ENCODE peak calls at places on chromosomes 1 and 21, in five cellular contexts. L, G, Y, P and S are unnamed samples.

GRCh38 chr1:79215311-79215710 is 208.8 kb upstream of the ADGRL4 start:
- DNase-seq in G (no peak), L (no peak), Y (no peak), P (no peak), S (no peak)

GRCh38 chr1:234973426-234974250 is 155.0 kb downstream of the TOMM20 start:
- DNase-seq in L (no peak), G (no peak), Y (no peak), P (no peak), S (no peak)

GRCh38 chr21:45050786-45051489 is 23.4 kb upstream of the ADARB1 start:
- DNase-seq in G (no peak), P (no peak), Y (no peak), L (no peak), S (no peak)

GRCh38 chr1:227788279-227789041 is 27.0 kb upstream of the PRSS38 start:
- DNase-seq in L (no peak), G (no peak), Y (peak), P (no peak), S (no peak)

GRCh38 chr1:46137901-46138300 is 5.5 kb upstream of the PIK3R3 start:
- DNase-seq in G (no peak), Y (no peak), P (no peak), L (no peak), S (no peak)

GRCh38 chr1:5707566-5708178 is 284.6 kb downstream of the NPHP4 start:
- DNase-seq in P (no peak), G (no peak), Y (no peak), L (no peak), S (no peak)

GRCh38 chr1:171872430-171872829 is 31.1 kb downstream of the DNM3 start:
- DNase-seq in L (no peak), G (no peak), P (no peak), Y (no peak), S (no peak)

GRCh38 chr1:151356668-151357067 is 9.6 kb upstream of the RFX5 start:
- DNase-seq in L (no peak), Y (no peak), G (no peak), P (no peak), S (no peak)

GRCh38 chr1:197572169-197572568 is 203.1 kb downstream of the DENND1B start:
- DNase-seq in G (no peak), L (no peak), P (no peak), Y (no peak), S (no peak)

GRCh38 chr1:54577612-54578011 is 29.6 kb downstream of the ACOT11 start:
- DNase-seq in Y (no peak), G (peak), P (peak), L (no peak), S (peak)

GRCh38 chr1:168408531-168409242 is 128.0 kb downstream of the TBX19 start:
- DNase-seq in L (no peak), G (no peak), Y (no peak), P (no peak), S (no peak)

GRCh38 chr1:202411421-202411820 is 62.9 kb downstream of the PPP1R12B start:
- DNase-seq in P (no peak), L (no peak), G (no peak), Y (no peak), S (no peak)

GRCh38 chr1:240965581-240966091 is 353.7 kb upstream of the GREM2 start:
- DNase-seq in Y (no peak), G (no peak), P (no peak), L (no peak), S (no peak)

GRCh38 chr1:183598386-183598785 is 8.1 kb upstream of the NCF2 start:
- DNase-seq in P (no peak), L (no peak), G (no peak), Y (no peak), S (no peak)

GRCh38 chr1:159913451-159914192 is 11.7 kb downstream of the TAGLN2 start:
- DNase-seq in P (no peak), G (no peak), L (no peak), Y (no peak), S (no peak)

GRCh38 chr1:42177551-42177981 is 13.0 kb upstream of the GUCA2A start:
- DNase-seq in P (no peak), L (no peak), G (no peak), Y (no peak), S (no peak)

GRCh38 chr1:202133016-202133415 is 10.3 kb downstream of the GPR37L1 start:
- DNase-seq in P (no peak), L (no peak), G (no peak), Y (no peak), S (no peak)

GRCh38 chr1:25022361-25023189 is 92.5 kb upstream of the RUNX3 start:
- DNase-seq in L (no peak), Y (no peak), G (no peak), P (peak), S (peak)

GRCh38 chr21:15468368-15468767 is 261.4 kb upstream of the USP25 start:
- DNase-seq in P (no peak), L (no peak), Y (no peak), G (no peak), S (no peak)

GRCh38 chr1:56799605-56800398 is 19.4 kb downstream of the FYB2 start:
- DNase-seq in L (no peak), Y (no peak), P (no peak), G (no peak), S (no peak)

GRCh38 chr1:76336951-76337371 is 262.4 kb downstream of the ST6GALNAC3 start:
- DNase-seq in G (no peak), Y (no peak), P (no peak), L (no peak), S (no peak)

GRCh38 chr21:22711636-22712035 is 1713.4 kb downstream of the NCAM2 start:
- DNase-seq in Y (no peak), G (peak), P (no peak), L (no peak), S (no peak)

GRCh38 chr1:6180215-6180577 is at the start of gene CHD5:
- DNase-seq in P (no peak), L (no peak), G (no peak), Y (no peak), S (no peak)

GRCh38 chr1:7388488-7389185 is 382.5 kb upstream of the VAMP3 start:
- DNase-seq in P (no peak), Y (no peak), G (no peak), L (no peak), S (no peak)

GRCh38 chr1:33501309-33501708 is 28.9 kb downstream of the ZSCAN20 start:
- DNase-seq in G (no peak), L (no peak), Y (no peak), P (peak), S (no peak)

GRCh38 chr1:995665-996633 is 3.9 kb downstream of the HES4 start:
- DNase-seq in P (no peak), G (no peak), Y (no peak), L (no peak), S (no peak)